ENCODE peak calls at places on chromosomes 11 and 22, in nine cellular contexts. B is uterus; T is trophoblast cell; A is CD4-positive, CD25-positive, alpha-beta regulatory T cell; F is HCT116; O is endothelial cell of umbilical vein; H is left ventricle myocardium inferior; E is A549; I is effector memory CD4-positive, alpha-beta T cell. L is an unnamed sample.

GRCh38 chr11:71221201-71221600 is 31.2 kb downstream of the SHANK2 start:
- DNase-seq in B (no peak), T (no peak), A (no peak), F (no peak), O (no peak), H (no peak), E (no peak), I (no peak), L (no peak)

GRCh38 chr11:484616-485015 is 22.4 kb downstream of the RNH1 start:
- DNase-seq in B (no peak), T (no peak), A (no peak), F (no peak), O (no peak), H (no peak), E (no peak), I (no peak), L (no peak)

GRCh38 chr22:17243524-17243923 is 24.3 kb upstream of the ADA2 start:
- DNase-seq in B (no peak), T (peak; percentile 23), A (peak; percentile 65), F (no peak), O (no peak), H (no peak), E (peak; percentile 9), I (no peak), L (no peak)

GRCh38 chr22:46833228-46833627 is 70.8 kb downstream of the TBC1D22A start:
- DNase-seq in B (no peak), T (peak; percentile 54), A (no peak), F (peak; percentile 23), O (peak; percentile 33), H (no peak), E (peak; percentile 44), I (no peak), L (no peak)

GRCh38 chr11:64132388-64132771 is 33.5 kb downstream of the MACROD1 start:
- DNase-seq in B (no peak), T (no peak), A (no peak), F (no peak), O (no peak), H (no peak), E (no peak), I (no peak), L (no peak)

GRCh38 chr22:50613291-50613981 is 12.8 kb downstream of the MAPK8IP2 start:
- DNase-seq in B (no peak), T (no peak), A (no peak), F (peak; percentile 68), O (no peak), H (peak; percentile 59), E (no peak), I (no peak), L (no peak)

GRCh38 chr11:34653851-34654490 is 33.1 kb downstream of the EHF start:
- DNase-seq in B (no peak), T (peak; percentile 38), A (no peak), F (peak; percentile 93), O (no peak), H (no peak), E (peak; percentile 98), I (no peak), L (peak; percentile 80)

GRCh38 chr11:30254307-30255298 is 23.8 kb downstream of the FSHB start:
- DNase-seq in B (no peak), T (no peak), A (no peak), F (no peak), O (no peak), H (no peak), E (no peak), I (no peak), L (no peak)

GRCh38 chr11:2108675-2109481 is 30.3 kb downstream of the IGF2 start:
- DNase-seq in B (no peak), T (peak; percentile 48), A (no peak), F (no peak), O (no peak), H (no peak), E (no peak), I (no peak), L (no peak)

GRCh38 chr22:27844656-27845602 is 43.4 kb upstream of the MN1 start:
- DNase-seq in B (peak; percentile 70), T (peak; percentile 67), A (no peak), F (no peak), O (no peak), H (no peak), E (no peak), I (no peak), L (no peak)

GRCh38 chr11:1116666-1117390 is 40.9 kb upstream of the MUC5AC start:
- DNase-seq in B (no peak), T (no peak), A (no peak), F (no peak), O (no peak), H (no peak), E (no peak), I (no peak), L (no peak)

GRCh38 chr22:32823024-32823730 is 21.7 kb downstream of the TIMP3 start:
- DNase-seq in B (no peak), T (peak; percentile 77), A (peak; percentile 26), F (peak; percentile 43), O (no peak), H (no peak), E (peak; percentile 64), I (no peak), L (no peak)

GRCh38 chr11:44950036-44950624 is 553 bp downstream of the TP53I11 start:
- DNase-seq in B (peak; percentile 42), T (no peak), A (no peak), F (no peak), O (peak; percentile 26), H (no peak), E (no peak), I (no peak), L (no peak)

GRCh38 chr11:7353100-7353499 is 101.4 kb downstream of the SYT9 start:
- DNase-seq in B (no peak), T (peak; percentile 16), A (peak; percentile 43), F (peak; percentile 22), O (peak; percentile 24), H (no peak), E (peak; percentile 43), I (no peak), L (no peak)

GRCh38 chr11:35158371-35159081 is 19.6 kb downstream of the CD44 start:
- DNase-seq in B (peak; percentile 46), T (no peak), A (no peak), F (no peak), O (peak; percentile 28), H (no peak), E (no peak), I (no peak), L (no peak)

GRCh38 chr11:111097191-111097590 is 148.3 kb upstream of the POU2AF2 start:
- DNase-seq in B (peak; percentile 57), T (peak; percentile 58), A (no peak), F (peak; percentile 3), O (no peak), H (peak; percentile 46), E (peak; percentile 7), I (no peak), L (no peak)
- H3K4me3 ChIP-seq in B (no peak overlapping the region), T (no peak overlapping the region), A (no peak overlapping the region), F (no peak overlapping the region), O (peak overlapping the region; percentile 56), H (peak overlapping the region; percentile 52), E (no peak overlapping the region), I (no peak overlapping the region), L (no peak overlapping the region)

DNA sequence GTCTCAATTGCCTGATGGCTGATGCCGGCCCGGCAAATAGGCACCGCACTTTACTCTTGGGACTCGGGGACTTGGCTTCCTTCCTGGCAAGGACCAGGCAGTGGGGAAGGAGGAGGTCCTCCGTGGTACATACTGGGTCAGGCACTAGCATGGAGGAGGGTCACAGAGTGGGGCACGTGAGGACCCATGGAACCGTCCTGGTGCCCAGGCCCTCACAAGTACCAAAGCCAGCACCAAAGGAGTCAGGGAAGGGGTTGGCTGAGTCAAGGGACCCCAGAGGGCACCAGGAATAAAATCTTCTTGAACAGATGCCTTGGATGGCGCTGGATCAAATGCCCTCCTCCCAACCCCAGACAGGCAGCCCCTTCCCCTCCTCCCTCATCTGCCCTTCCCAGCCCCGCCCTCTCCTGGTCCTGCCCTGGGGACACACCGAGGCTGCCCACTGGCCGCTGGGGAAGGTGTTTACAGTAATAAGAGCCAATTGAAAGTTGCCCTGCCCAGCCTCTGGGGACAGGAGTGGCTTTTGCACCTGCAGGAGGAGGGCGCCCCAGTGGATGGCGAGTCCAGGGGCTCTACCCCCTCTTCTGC is 5.6 kb upstream of the CARNS1 start:
- DNase-seq in B (no peak), T (no peak), A (no peak), F (peak; percentile 33), O (no peak), H (no peak), E (no peak), I (no peak), L (no peak)
- H3K4me3 ChIP-seq in B (no peak overlapping the region), T (no peak overlapping the region), A (peak overlapping the region; percentile 57), F (no peak overlapping the region), O (no peak overlapping the region), H (no peak overlapping the region), E (no peak overlapping the region), I (peak overlapping the region; percentile 53), L (no peak overlapping the region)

GRCh38 chr22:39528681-39529486 is 3.7 kb downstream of the RPS19BP1 start:
- DNase-seq in B (peak; percentile 86), T (peak; percentile 90), A (peak; percentile 97), F (peak; percentile 88), O (peak; percentile 82), H (peak; percentile 90), E (peak; percentile 92), I (peak; percentile 85), L (peak; percentile 79)
- H3K4me3 ChIP-seq in B (peak overlapping the region; percentile 2), T (no peak overlapping the region), A (peak overlapping the region; percentile 62), F (peak overlapping the region; percentile 20), O (no peak overlapping the region), H (peak overlapping the region; percentile 51), E (no peak overlapping the region), I (peak overlapping the region; percentile 18), L (peak overlapping the region; percentile 32)

GRCh38 chr11:16603890-16604783 is 134.3 kb upstream of the C11orf58 start:
- DNase-seq in B (peak; percentile 32), T (no peak), A (no peak), F (no peak), O (no peak), H (peak; percentile 71), E (no peak), I (no peak), L (no peak)
- H3K4me3 ChIP-seq in B (peak overlapping the region; percentile 31), T (peak overlapping the region; percentile 33), A (no peak overlapping the region), F (peak overlapping the region; percentile 57), O (peak overlapping the region; percentile 80), H (peak overlapping the region; percentile 83), E (peak overlapping the region; percentile 50), I (peak overlapping the region; percentile 46), L (peak overlapping the region; percentile 32)